ENCODE peak calls at places on chromosome 9, in six cellular contexts. One of them, this sample, is unnamed.

GRCh38 chr9:107389617-107390071 is 99.9 kb downstream of the KLF4 start:
- DNase-seq in heart left ventricle: no peak
- DNase-seq in sigmoid colon: peak
- DNase-seq in psoas muscle: peak
- DNase-seq in HL-60: no peak
- DNase-seq in ascending aorta: no peak
- DNase-seq in this sample: peak

GRCh38 chr9:88852794-88853193 is 138.5 kb upstream of the S1PR3 start:
- DNase-seq in heart left ventricle: no peak
- DNase-seq in sigmoid colon: no peak
- DNase-seq in psoas muscle: no peak
- DNase-seq in HL-60: no peak
- DNase-seq in ascending aorta: no peak
- DNase-seq in this sample: no peak

GRCh38 chr9:22033012-22033630 is 24.0 kb upstream of the CDKN2B start:
- DNase-seq in heart left ventricle: no peak
- DNase-seq in sigmoid colon: no peak
- DNase-seq in psoas muscle: no peak
- DNase-seq in HL-60: no peak
- DNase-seq in ascending aorta: no peak
- DNase-seq in this sample: no peak

GRCh38 chr9:91883503-91883902 is 66.5 kb downstream of the ROR2 start:
- DNase-seq in heart left ventricle: no peak
- DNase-seq in sigmoid colon: no peak
- DNase-seq in psoas muscle: no peak
- DNase-seq in HL-60: no peak
- DNase-seq in ascending aorta: no peak
- DNase-seq in this sample: no peak

GRCh38 chr9:84759300-84759750 is 89.8 kb downstream of the NTRK2 start:
- DNase-seq in heart left ventricle: no peak
- DNase-seq in sigmoid colon: no peak
- DNase-seq in psoas muscle: no peak
- DNase-seq in HL-60: no peak
- DNase-seq in ascending aorta: no peak
- DNase-seq in this sample: no peak

GRCh38 chr9:124214116-124214515 is 43.6 kb upstream of the NEK6 start:
- DNase-seq in heart left ventricle: no peak
- DNase-seq in sigmoid colon: peak
- DNase-seq in psoas muscle: no peak
- DNase-seq in HL-60: no peak
- DNase-seq in ascending aorta: no peak
- DNase-seq in this sample: no peak

GRCh38 chr9:242461-243080 is 27.9 kb downstream of the DOCK8 start:
- DNase-seq in heart left ventricle: no peak
- DNase-seq in sigmoid colon: no peak
- DNase-seq in psoas muscle: no peak
- DNase-seq in HL-60: no peak
- DNase-seq in ascending aorta: no peak
- DNase-seq in this sample: peak

GRCh38 chr9:133792721-133793470 is 54.7 kb upstream of the SARDH start:
- DNase-seq in heart left ventricle: peak
- DNase-seq in sigmoid colon: peak
- DNase-seq in psoas muscle: peak
- DNase-seq in HL-60: peak
- DNase-seq in ascending aorta: peak
- DNase-seq in this sample: no peak

GRCh38 chr9:117516676-117517632 is 102.1 kb upstream of the ASTN2 start:
- DNase-seq in heart left ventricle: no peak
- DNase-seq in sigmoid colon: no peak
- DNase-seq in psoas muscle: no peak
- DNase-seq in HL-60: no peak
- DNase-seq in ascending aorta: no peak
- DNase-seq in this sample: no peak

GRCh38 chr9:136494531-136495215 is 11.8 kb upstream of the SEC16A start:
- DNase-seq in heart left ventricle: no peak
- DNase-seq in sigmoid colon: no peak
- DNase-seq in psoas muscle: no peak
- DNase-seq in HL-60: no peak
- DNase-seq in ascending aorta: no peak
- DNase-seq in this sample: no peak

GRCh38 chr9:37309136-37309535 is 113.4 kb upstream of the GRHPR start:
- DNase-seq in heart left ventricle: no peak
- DNase-seq in sigmoid colon: no peak
- DNase-seq in psoas muscle: no peak
- DNase-seq in HL-60: no peak
- DNase-seq in ascending aorta: no peak
- DNase-seq in this sample: no peak

GRCh38 chr9:94721754-94722153 is 4.7 kb upstream of the AOPEP start:
- DNase-seq in heart left ventricle: no peak
- DNase-seq in sigmoid colon: no peak
- DNase-seq in psoas muscle: no peak
- DNase-seq in HL-60: no peak
- DNase-seq in ascending aorta: no peak
- DNase-seq in this sample: no peak

GRCh38 chr9:97737429-97737828 is 40.3 kb upstream of the XPA start:
- DNase-seq in heart left ventricle: no peak
- DNase-seq in sigmoid colon: no peak
- DNase-seq in psoas muscle: no peak
- DNase-seq in HL-60: no peak
- DNase-seq in ascending aorta: no peak
- DNase-seq in this sample: no peak

GRCh38 chr9:89408628-89409101 is 89.2 kb downstream of the SEMA4D start:
- DNase-seq in heart left ventricle: no peak
- DNase-seq in sigmoid colon: peak
- DNase-seq in psoas muscle: no peak
- DNase-seq in HL-60: no peak
- DNase-seq in ascending aorta: no peak
- DNase-seq in this sample: no peak

GRCh38 chr9:127104465-127105311 is 17.7 kb downstream of the ANGPTL2 start:
- DNase-seq in heart left ventricle: no peak
- DNase-seq in sigmoid colon: no peak
- DNase-seq in psoas muscle: no peak
- DNase-seq in HL-60: no peak
- DNase-seq in ascending aorta: no peak
- DNase-seq in this sample: no peak

GRCh38 chr9:14478175-14479165 is 164.5 kb upstream of the NFIB start:
- DNase-seq in heart left ventricle: no peak
- DNase-seq in sigmoid colon: no peak
- DNase-seq in psoas muscle: no peak
- DNase-seq in HL-60: no peak
- DNase-seq in ascending aorta: no peak
- DNase-seq in this sample: no peak

GRCh38 chr9:86275962-86276361 is 6.4 kb downstream of the ISCA1 start:
- DNase-seq in heart left ventricle: no peak
- DNase-seq in sigmoid colon: no peak
- DNase-seq in psoas muscle: no peak
- DNase-seq in HL-60: no peak
- DNase-seq in ascending aorta: no peak
- DNase-seq in this sample: no peak

GRCh38 chr9:116900007-116900367 is 212.9 kb downstream of the TRIM32 start:
- DNase-seq in heart left ventricle: no peak
- DNase-seq in sigmoid colon: no peak
- DNase-seq in psoas muscle: no peak
- DNase-seq in HL-60: no peak
- DNase-seq in ascending aorta: no peak
- DNase-seq in this sample: no peak

GRCh38 chr9:14400658-14400995 is 86.7 kb upstream of the NFIB start:
- DNase-seq in heart left ventricle: peak
- DNase-seq in sigmoid colon: peak
- DNase-seq in psoas muscle: peak
- DNase-seq in HL-60: no peak
- DNase-seq in ascending aorta: no peak
- DNase-seq in this sample: no peak

GRCh38 chr9:127059030-127059429 is 63.4 kb downstream of the ANGPTL2 start:
- DNase-seq in heart left ventricle: no peak
- DNase-seq in sigmoid colon: no peak
- DNase-seq in psoas muscle: no peak
- DNase-seq in HL-60: no peak
- DNase-seq in ascending aorta: no peak
- DNase-seq in this sample: no peak

GRCh38 chr9:33452828-33453271 is 5.5 kb upstream of the AQP3 start:
- DNase-seq in heart left ventricle: peak
- DNase-seq in sigmoid colon: no peak
- DNase-seq in psoas muscle: peak
- DNase-seq in HL-60: peak
- DNase-seq in ascending aorta: no peak
- DNase-seq in this sample: no peak

GRCh38 chr9:104875320-104875719 is 52.6 kb downstream of the ABCA1 start:
- DNase-seq in heart left ventricle: no peak
- DNase-seq in sigmoid colon: no peak
- DNase-seq in psoas muscle: no peak
- DNase-seq in HL-60: no peak
- DNase-seq in ascending aorta: no peak
- DNase-seq in this sample: no peak
- H3K4me3 ChIP-seq in heart left ventricle: no peak
- H3K4me3 ChIP-seq in sigmoid colon: no peak
- H3K4me3 ChIP-seq in psoas muscle: no peak
- H3K4me3 ChIP-seq in HL-60: no peak
- H3K4me3 ChIP-seq in ascending aorta: no peak
- H3K4me3 ChIP-seq in this sample: no peak

GRCh38 chr9:6845128-6845826 is 87.5 kb downstream of the KDM4C start:
- DNase-seq in heart left ventricle: no peak
- DNase-seq in sigmoid colon: no peak
- DNase-seq in psoas muscle: no peak
- DNase-seq in HL-60: no peak
- DNase-seq in ascending aorta: no peak
- DNase-seq in this sample: no peak

GRCh38 chr9:6843742-6844141 is 86.0 kb downstream of the KDM4C start:
- DNase-seq in heart left ventricle: no peak
- DNase-seq in sigmoid colon: no peak
- DNase-seq in psoas muscle: no peak
- DNase-seq in HL-60: no peak
- DNase-seq in ascending aorta: no peak
- DNase-seq in this sample: no peak

GRCh38 chr9:6842584-6842947 is 84.8 kb downstream of the KDM4C start:
- DNase-seq in heart left ventricle: no peak
- DNase-seq in sigmoid colon: no peak
- DNase-seq in psoas muscle: no peak
- DNase-seq in HL-60: no peak
- DNase-seq in ascending aorta: no peak
- DNase-seq in this sample: no peak

DNA sequence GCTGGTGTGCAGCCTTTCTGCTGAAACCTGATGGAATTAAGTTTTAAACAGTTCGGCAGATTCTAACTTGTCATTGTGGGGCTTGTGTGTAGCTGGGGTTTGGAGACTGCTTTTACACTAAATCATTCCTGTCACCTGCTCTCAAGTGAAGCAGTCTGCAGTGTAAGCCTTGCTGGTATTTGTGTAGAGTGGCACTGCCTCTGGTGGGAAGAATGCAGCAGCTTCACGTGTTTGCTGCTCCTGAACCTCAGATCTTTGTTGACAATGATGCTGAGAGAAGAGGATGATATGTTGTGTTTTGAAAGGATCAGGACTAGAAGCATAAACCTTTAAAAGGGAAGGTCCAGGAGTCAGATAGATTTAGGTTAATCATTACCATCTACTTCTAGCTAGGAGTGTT is 88.1 kb downstream of the KDM4C start:
- DNase-seq in heart left ventricle: no peak
- DNase-seq in sigmoid colon: no peak
- DNase-seq in psoas muscle: no peak
- DNase-seq in HL-60: no peak
- DNase-seq in ascending aorta: no peak
- DNase-seq in this sample: no peak
- TF ChIP-seq CTCF in heart left ventricle: peak
- TF ChIP-seq CTCF in sigmoid colon: no peak
- TF ChIP-seq CTCF in psoas muscle: peak
- TF ChIP-seq CTCF in HL-60: no peak
- TF ChIP-seq CTCF in ascending aorta: no peak
- TF ChIP-seq CTCF in this sample: peak

DNA sequence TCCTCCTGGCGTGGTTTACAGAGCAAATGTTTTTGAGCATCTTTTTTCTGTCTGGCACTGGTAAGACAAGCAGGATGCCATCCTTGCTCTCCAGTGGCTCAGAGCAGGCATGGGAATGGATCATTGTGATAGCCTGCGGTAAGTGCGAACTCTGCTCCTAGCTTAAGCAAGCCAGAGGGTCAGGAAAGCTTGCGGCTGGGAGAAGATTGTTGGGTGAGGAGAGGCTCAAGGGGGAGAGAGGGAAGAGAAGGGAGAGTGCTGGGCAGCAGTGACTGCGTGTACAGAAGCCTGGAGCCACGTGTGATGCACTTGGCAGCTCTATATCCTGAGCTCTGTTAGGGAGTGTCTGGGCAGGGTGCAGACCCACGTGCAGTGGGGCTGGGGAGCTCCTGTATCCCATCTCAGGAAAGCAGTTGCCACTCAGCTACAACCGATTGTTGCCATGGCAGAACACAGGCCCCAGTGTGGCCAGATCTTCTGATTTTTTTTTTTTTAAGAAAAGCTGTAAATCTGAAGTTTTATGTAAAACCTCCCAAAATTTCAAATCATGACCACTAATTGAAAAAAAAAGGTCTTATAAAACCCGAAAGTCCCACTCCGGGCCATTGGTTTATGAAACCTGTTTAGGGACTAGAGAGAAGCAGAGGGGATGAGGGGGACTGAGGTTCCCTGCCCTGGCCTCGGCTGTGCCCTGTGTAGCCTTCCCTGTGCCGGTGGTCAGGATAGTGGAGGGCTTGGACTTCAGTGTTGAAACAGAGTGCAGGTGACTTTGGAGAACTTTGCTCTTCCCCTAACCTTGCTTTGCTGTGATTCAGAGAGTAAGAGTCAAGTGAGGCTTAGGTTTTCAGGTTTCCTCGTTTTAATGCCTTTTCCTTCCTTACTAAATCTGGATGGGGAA is 67.3 kb downstream of the ZNF618 start:
- DNase-seq in heart left ventricle: no peak
- DNase-seq in sigmoid colon: no peak
- DNase-seq in psoas muscle: no peak
- DNase-seq in HL-60: no peak
- DNase-seq in ascending aorta: no peak
- DNase-seq in this sample: no peak
- H3K4me3 ChIP-seq in heart left ventricle: no peak
- H3K4me3 ChIP-seq in sigmoid colon: no peak
- H3K4me3 ChIP-seq in psoas muscle: no peak
- H3K4me3 ChIP-seq in HL-60: no peak
- H3K4me3 ChIP-seq in ascending aorta: no peak
- H3K4me3 ChIP-seq in this sample: no peak

DNA sequence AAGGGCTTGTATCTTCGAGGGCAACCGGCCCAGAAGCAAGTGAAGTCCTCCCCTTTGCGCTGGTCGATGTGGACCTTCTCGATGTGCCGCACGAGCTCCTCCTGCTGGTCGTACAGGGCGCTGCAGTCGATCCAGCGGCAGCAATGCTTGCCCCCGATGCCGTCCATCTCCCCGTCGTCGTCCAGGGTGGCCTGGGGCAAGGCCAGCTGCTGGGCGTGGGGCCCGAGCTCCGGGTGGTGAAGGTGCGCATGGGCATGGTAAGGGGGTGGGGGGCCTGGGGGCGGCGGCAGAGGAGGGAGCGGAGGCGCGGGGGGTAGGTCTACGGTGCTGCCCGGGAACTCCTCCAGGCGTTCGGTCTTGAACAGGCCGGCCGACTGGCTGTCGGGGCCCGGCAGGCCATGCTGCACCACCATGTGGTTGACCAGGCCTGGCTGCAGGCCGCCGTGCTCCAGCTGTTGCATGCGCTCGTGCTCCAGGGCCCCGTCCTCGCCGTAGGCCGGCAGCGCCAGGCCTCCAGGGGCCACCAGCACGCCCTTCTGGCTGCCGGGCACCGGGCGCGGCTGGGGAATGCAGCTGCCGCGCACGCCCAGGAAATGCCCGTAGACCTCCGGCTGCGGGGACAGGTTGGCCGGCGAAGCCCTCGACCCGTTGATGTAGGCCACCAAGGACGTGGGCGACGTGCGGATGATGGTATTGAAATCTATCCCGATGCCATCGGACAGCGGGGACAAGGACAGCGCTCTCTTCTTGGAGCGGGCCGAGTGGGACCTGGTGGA is 181.8 kb downstream of the GLIS3 start:
- DNase-seq in heart left ventricle: no peak
- DNase-seq in sigmoid colon: no peak
- DNase-seq in psoas muscle: no peak
- DNase-seq in HL-60: no peak
- DNase-seq in ascending aorta: no peak
- DNase-seq in this sample: peak
- TF ChIP-seq CTCF in heart left ventricle: no peak
- TF ChIP-seq CTCF in sigmoid colon: peak
- TF ChIP-seq CTCF in psoas muscle: no peak
- TF ChIP-seq CTCF in HL-60: peak
- TF ChIP-seq CTCF in ascending aorta: no peak
- TF ChIP-seq CTCF in this sample: peak